ENCODE peak calls at places on chromosomes 6 and 20, in seven cellular contexts. D is Peyer's patch; S is CD8-positive, alpha-beta T cell; N is D721Med; W is stimulated activated CD8-positive, alpha-beta memory T cell treated with anti-CD3 and anti-CD28 coated beads, Interleukin-7, amount 100 ng/mL, for 4 hours; B is fibroblast of the conjunctiva; G is left cardiac atrium. Y is an unnamed sample.
A peak's percentile ranks its signal among the peaks of the same experiment; 100 is the strongest.

GRCh38 chr20:57659789-57660509 is 39.7 kb upstream of the ZBP1 start:
- DNase-seq in D (no peak), S (no peak), N (peak; percentile 17), W (no peak), B (no peak), G (peak; percentile 8), Y (no peak)

GRCh38 chr6:140275725-140276124 is 901.3 kb upstream of the CITED2 start:
- DNase-seq in D (no peak), S (no peak), N (no peak), W (no peak), B (no peak), G (no peak), Y (no peak)

GRCh38 chr20:17969276-17969883 is 562 bp downstream of the MGME1 start:
- DNase-seq in D (peak; percentile 36), S (no peak), N (no peak), W (peak; percentile 16), B (no peak), G (no peak), Y (no peak)

GRCh38 chr20:48970681-48971370 is 49.3 kb downstream of the ARFGEF2 start:
- DNase-seq in D (no peak), S (no peak), N (no peak), W (no peak), B (no peak), G (no peak), Y (no peak)

GRCh38 chr6:128400875-128401274 is 119.5 kb downstream of the PTPRK start:
- DNase-seq in D (no peak), S (no peak), N (no peak), W (no peak), B (no peak), G (no peak), Y (no peak)

GRCh38 chr6:50602191-50602810 is 111.0 kb upstream of the TFAP2D start:
- DNase-seq in D (no peak), S (no peak), N (no peak), W (no peak), B (peak; percentile 1), G (no peak), Y (peak; percentile 5)

GRCh38 chr6:117733341-117733740 is 58.1 kb downstream of the NUS1 start:
- DNase-seq in D (no peak), S (no peak), N (no peak), W (no peak), B (no peak), G (no peak), Y (no peak)

GRCh38 chr6:80480478-80481157 is 374.1 kb downstream of the BCKDHB start:
- DNase-seq in D (no peak), S (no peak), N (no peak), W (no peak), B (no peak), G (no peak), Y (no peak)

GRCh38 chr20:5786930-5787826 is 37.0 kb downstream of the SHLD1 start:
- DNase-seq in D (no peak), S (no peak), N (no peak), W (no peak), B (peak; percentile 68), G (no peak), Y (no peak)

GRCh38 chr20:24651973-24652340 is 182.5 kb downstream of the SYNDIG1 start:
- DNase-seq in D (no peak), S (no peak), N (no peak), W (no peak), B (no peak), G (no peak), Y (no peak)

GRCh38 chr6:155328539-155329459 is 14.5 kb upstream of the TFB1M start:
- DNase-seq in D (no peak), S (no peak), N (no peak), W (no peak), B (no peak), G (no peak), Y (no peak)

GRCh38 chr6:35678021-35678654 is 10.6 kb downstream of the FKBP5 start:
- DNase-seq in D (no peak), S (no peak), N (no peak), W (no peak), B (no peak), G (no peak), Y (no peak)

GRCh38 chr20:25533920-25534700 is 51.2 kb downstream of the NINL start:
- DNase-seq in D (no peak), S (no peak), N (no peak), W (no peak), B (no peak), G (no peak), Y (no peak)

GRCh38 chr6:150345786-150346185 is 23.0 kb upstream of the IYD start:
- DNase-seq in D (no peak), S (no peak), N (no peak), W (no peak), B (no peak), G (no peak), Y (no peak)

GRCh38 chr6:142207265-142207877 is 60.3 kb downstream of the VTA1 start:
- DNase-seq in D (peak; percentile 18), S (peak; percentile 43), N (no peak), W (no peak), B (peak; percentile 49), G (peak; percentile 34), Y (no peak)

GRCh38 chr20:818001-818664 is 15.4 kb upstream of the FAM110A start:
- DNase-seq in D (no peak), S (no peak), N (no peak), W (no peak), B (no peak), G (no peak), Y (no peak)

GRCh38 chr6:87756858-87757257 is 54.8 kb upstream of the AKIRIN2 start:
- DNase-seq in D (peak; percentile 65), S (peak; percentile 22), N (no peak), W (peak; percentile 5), B (peak; percentile 27), G (peak; percentile 46), Y (no peak)

GRCh38 chr6:29948277-29948676 is 5.9 kb downstream of the HLA-A start:
- DNase-seq in D (no peak), S (no peak), N (no peak), W (no peak), B (no peak), G (no peak), Y (no peak)

GRCh38 chr6:106125925-106126435 is 39.8 kb downstream of the PRDM1 start:
- DNase-seq in D (peak; percentile 50), S (no peak), N (no peak), W (peak; percentile 19), B (no peak), G (no peak), Y (no peak)

GRCh38 chr6:85078071-85078470 is 313.7 kb upstream of the TBX18 start:
- DNase-seq in D (no peak), S (no peak), N (no peak), W (no peak), B (peak; percentile 88), G (no peak), Y (no peak)

GRCh38 chr6:147397306-147397705 is 111.2 kb upstream of the SAMD5 start:
- DNase-seq in D (no peak), S (no peak), N (no peak), W (no peak), B (no peak), G (no peak), Y (no peak)

GRCh38 chr6:10416863-10417641 is 2.2 kb upstream of the TFAP2A start:
- DNase-seq in D (no peak), S (no peak), N (no peak), W (no peak), B (no peak), G (peak; percentile 17), Y (no peak)

Y was measured in glomerular endothelial cell.